ENCODE peak calls at places on chromosome 16, in six cellular contexts. I is IMR-90, F is SK-N-SH, H is K562, T is HepG2, K is GM12878. Q is an unnamed sample.

GRCh38 chr16:83095926-83096692 is 469.3 kb downstream of the CDH13 start:
- DNase-seq in I (peak), F (no peak), K (no peak), H (no peak), T (no peak), Q (no peak)

GRCh38 chr16:52597073-52597771 is 50.3 kb upstream of the TOX3 start:
- DNase-seq in F (no peak), I (no peak), K (no peak), H (no peak), T (no peak), Q (no peak)

GRCh38 chr16:65176603-65177002 is 54.7 kb upstream of the CDH11 start:
- DNase-seq in H (no peak), T (no peak), I (peak), K (no peak), F (no peak), Q (no peak)

GRCh38 chr16:23527961-23528634 is 17.8 kb upstream of the GGA2 start:
- DNase-seq in H (no peak), F (no peak), I (no peak), T (peak), K (no peak), Q (peak)

GRCh38 chr16:74700206-74701040 is at the start of gene MLKL:
- DNase-seq in K (peak), T (peak), I (peak), F (peak), H (peak), Q (peak)

GRCh38 chr16:3503513-3503912 is 2.7 kb downstream of the CLUAP1 start:
- DNase-seq in K (no peak), T (no peak), I (no peak), F (no peak), H (no peak), Q (no peak)

GRCh38 chr16:54194008-54194731 is 92.4 kb downstream of the IRX3 start:
- DNase-seq in F (no peak), T (no peak), K (no peak), I (no peak), H (no peak), Q (no peak)

GRCh38 chr16:68491576-68491950 is 43.3 kb upstream of the SMPD3 start:
- DNase-seq in T (no peak), I (no peak), K (no peak), H (no peak), F (no peak), Q (no peak)

GRCh38 chr16:19696312-19696711 is 21.7 kb downstream of the KNOP1 start:
- DNase-seq in T (no peak), F (no peak), I (peak), H (no peak), K (no peak), Q (peak)

GRCh38 chr16:12899529-12900168 is 1.7 kb upstream of the SHISA9 start:
- DNase-seq in K (no peak), H (no peak), T (no peak), F (no peak), I (no peak), Q (no peak)

GRCh38 chr16:84036982-84037425 is 5.6 kb downstream of the SLC38A8 start:
- DNase-seq in H (no peak), T (no peak), F (no peak), K (no peak), I (no peak), Q (no peak)

GRCh38 chr16:2426941-2427361 is 2.3 kb upstream of the CCNF start:
- DNase-seq in H (no peak), I (no peak), T (no peak), K (no peak), F (no peak), Q (no peak)

GRCh38 chr16:30145692-30146091 is 22.7 kb upstream of the MAPK3 start:
- DNase-seq in H (no peak), F (no peak), K (no peak), T (no peak), I (no peak), Q (no peak)

GRCh38 chr16:87951550-87952538 is 610 bp downstream of the BANP start:
- DNase-seq in K (no peak), H (no peak), F (peak), T (peak), I (no peak), Q (no peak)

GRCh38 chr16:82627811-82628339 is 1.1 kb downstream of the CDH13 start:
- DNase-seq in I (peak), K (no peak), H (no peak), T (no peak), F (no peak), Q (no peak)

GRCh38 chr16:28845173-28846079 is 722 bp downstream of the TUFM start:
- DNase-seq in K (no peak), T (peak), I (peak), H (peak), F (peak), Q (peak)

GRCh38 chr16:87047221-87048037 is 269.8 kb downstream of the C16orf95 start:
- DNase-seq in F (no peak), I (peak), H (no peak), K (no peak), T (no peak), Q (no peak)

GRCh38 chr16:89924925-89925307 is 1.8 kb downstream of the TUBB3 start:
- DNase-seq in K (no peak), I (no peak), F (no peak), T (no peak), H (no peak), Q (no peak)

GRCh38 chr16:53964145-53964544 is 260.2 kb downstream of the FTO start:
- DNase-seq in I (no peak), K (no peak), F (no peak), H (no peak), T (no peak), Q (no peak)

GRCh38 chr16:87416826-87417471 is 24.8 kb downstream of the MAP1LC3B start:
- DNase-seq in T (peak), I (peak), H (no peak), F (peak), K (no peak), Q (peak)

GRCh38 chr16:69851491-69852240 is 89.5 kb downstream of the WWP2 start:
- DNase-seq in H (no peak), T (no peak), I (peak), K (no peak), F (no peak), Q (no peak)

GRCh38 chr16:10938844-10939648 is 3.2 kb downstream of the DEXI start:
- DNase-seq in F (no peak), H (no peak), T (peak), I (no peak), K (no peak), Q (no peak)

GRCh38 chr16:10936585-10936984 is 5.7 kb downstream of the DEXI start:
- DNase-seq in T (no peak), H (no peak), F (no peak), I (no peak), K (no peak), Q (no peak)

GRCh38 chr16:10939649-10940206 is 2.5 kb downstream of the DEXI start:
- DNase-seq in T (no peak), I (no peak), F (no peak), H (no peak), K (no peak), Q (no peak)

GRCh38 chr16:10937068-10937859 is 5.0 kb downstream of the DEXI start:
- DNase-seq in K (no peak), T (no peak), I (no peak), H (no peak), F (no peak), Q (no peak)

DNA sequence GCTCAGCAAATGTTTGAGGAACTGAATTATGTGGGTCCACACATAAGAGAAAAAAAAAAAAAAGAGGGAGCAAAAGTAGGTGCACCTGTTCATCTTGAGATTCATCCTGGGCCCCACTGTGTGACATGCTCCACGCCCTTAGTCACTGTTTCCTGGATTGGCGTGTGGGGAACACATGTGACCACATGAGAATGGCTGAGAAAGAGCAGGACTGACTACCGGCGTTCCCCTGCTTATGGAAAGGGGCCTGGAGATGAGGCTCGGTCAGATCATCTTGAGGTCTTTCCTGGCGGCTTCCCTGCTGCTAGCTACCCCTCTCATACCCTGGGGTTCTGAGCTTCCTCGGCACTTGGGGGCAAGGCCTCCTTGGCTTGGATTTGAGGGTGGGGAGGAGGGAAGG is 3.9 kb downstream of the DEXI start:
- DNase-seq in I (no peak), H (no peak), T (no peak), F (no peak), K (no peak), Q (no peak)
- TF ChIP-seq SMC3 in I (no peak), H (no peak), T (no peak), F (no peak), K (no peak), Q (no peak)

DNA sequence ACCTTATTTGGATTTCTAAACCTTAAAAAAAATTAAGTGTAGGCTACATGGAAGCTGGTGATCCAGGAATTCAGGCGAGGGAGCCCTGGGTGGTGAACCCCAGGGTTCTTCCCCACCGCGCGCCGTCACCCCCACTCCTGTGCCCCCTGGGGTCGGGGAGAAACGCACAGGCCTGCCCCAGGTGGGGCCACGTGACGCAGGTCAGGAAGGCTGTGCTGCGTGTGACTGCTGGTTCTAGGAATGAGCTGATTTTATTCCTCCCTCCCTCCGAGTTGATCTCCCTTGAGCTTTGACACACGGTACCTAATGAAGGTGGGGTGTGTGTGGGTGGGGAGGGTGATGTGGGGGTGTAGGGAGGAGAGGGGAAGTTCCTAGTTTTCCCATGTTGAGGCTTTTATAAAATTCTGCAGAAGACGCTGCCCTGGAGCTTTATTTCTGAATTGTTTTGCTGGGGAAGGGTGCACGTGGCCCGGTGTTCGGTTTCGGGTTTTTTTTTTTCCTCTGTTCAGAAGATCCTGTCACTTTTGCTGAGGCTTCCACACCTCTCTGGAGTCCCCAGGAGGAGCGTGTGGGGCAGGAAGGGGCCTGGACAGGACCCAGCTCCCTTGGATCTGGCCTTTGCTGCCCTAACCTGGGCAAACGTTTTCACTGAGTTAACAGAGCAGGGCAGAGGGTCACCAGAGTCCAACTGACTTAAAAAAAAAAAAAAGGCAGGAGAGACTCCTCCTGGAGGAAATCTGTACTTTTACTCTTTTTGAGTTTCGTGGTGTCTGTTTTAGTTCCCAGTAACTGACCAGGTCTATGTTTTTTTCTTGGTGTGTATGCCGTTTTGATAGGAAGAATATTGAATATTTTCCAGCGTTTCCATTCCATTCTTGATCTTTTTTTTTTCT is 55.8 kb upstream of the GSE1 start:
- DNase-seq in H (peak), T (peak), K (no peak), I (no peak), F (peak), Q (peak)
- TF ChIP-seq SMC3 in H (peak), T (peak), K (no peak), I (no peak), F (no peak), Q (peak)

GRCh38 chr16:81214745-81215166 is 23.7 kb upstream of the BCO1 start:
- DNase-seq in K (no peak), I (peak), F (no peak), H (peak), T (peak), Q (peak)
- TF ChIP-seq SMC3 in K (no peak), I (peak), F (no peak), H (peak), T (peak), Q (peak)

GRCh38 chr16:76162046-76162445 is 115.2 kb upstream of the CNTNAP4 start:
- DNase-seq in F (no peak), K (no peak), I (no peak), T (no peak), H (no peak), Q (no peak)
- TF ChIP-seq SMC3 in F (no peak), K (no peak), I (no peak), T (no peak), H (no peak), Q (no peak)

GRCh38 chr16:677306-678190 is 2.1 kb downstream of the RHBDL1 start:
- DNase-seq in I (no peak), T (no peak), H (no peak), K (no peak), F (no peak), Q (no peak)
- TF ChIP-seq SMC3 in I (no peak), T (no peak), H (no peak), K (no peak), F (no peak), Q (no peak)

GRCh38 chr16:61900482-61900881 is 135.8 kb downstream of the CDH8 start:
- DNase-seq in H (no peak), I (no peak), T (no peak), F (no peak), K (no peak), Q (no peak)

GRCh38 chr16:61892531-61892930 is 143.7 kb downstream of the CDH8 start:
- DNase-seq in H (no peak), I (no peak), F (no peak), K (no peak), T (no peak), Q (no peak)

GRCh38 chr16:61901689-61902088 is 134.5 kb downstream of the CDH8 start:
- DNase-seq in H (no peak), T (no peak), F (no peak), K (no peak), I (no peak), Q (no peak)

DNA sequence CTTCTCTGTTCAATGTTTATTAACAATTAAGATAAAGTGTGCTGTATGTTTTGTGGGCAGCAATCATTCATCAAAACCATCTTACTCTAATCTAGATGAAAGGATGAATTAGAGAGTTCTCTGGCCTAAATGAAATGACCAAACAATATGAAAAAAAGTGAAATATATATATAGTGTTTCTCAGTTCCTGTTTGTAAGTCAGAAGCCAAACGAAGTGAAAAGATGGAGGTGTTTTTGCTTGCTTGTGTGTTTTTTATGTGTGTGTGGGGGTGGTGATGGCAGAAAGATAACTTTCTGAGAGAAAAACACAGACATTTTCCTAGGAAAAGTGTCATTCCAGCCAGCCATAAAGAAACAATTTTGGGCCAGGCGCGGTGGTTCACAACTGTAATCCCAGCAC is 138.6 kb downstream of the CDH8 start:
- DNase-seq in H (no peak), F (no peak), T (no peak), I (no peak), K (no peak), Q (no peak)
- TF ChIP-seq SMC3 in H (no peak), F (no peak), T (no peak), I (no peak), K (no peak), Q (no peak)

DNA sequence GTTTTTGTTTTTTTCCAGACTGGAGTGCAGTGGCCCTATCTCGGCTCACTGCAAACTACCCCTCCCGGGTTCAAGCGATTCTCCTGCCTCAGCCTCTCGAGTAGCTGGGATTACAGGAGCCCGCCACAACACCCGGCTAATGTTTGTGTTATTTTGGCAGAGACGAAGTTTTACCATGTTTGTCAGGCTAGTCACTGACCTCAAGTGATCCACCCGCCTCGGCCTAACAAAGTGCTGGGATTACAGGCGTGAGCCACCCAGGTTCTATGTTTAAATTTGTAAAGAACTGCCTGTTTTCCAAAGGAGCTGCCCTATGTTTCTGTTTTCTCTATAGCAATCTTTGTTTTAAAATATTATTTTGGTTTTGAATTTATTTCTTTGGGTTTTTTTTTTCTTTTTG is 13.8 kb upstream of the C16orf87 start:
- DNase-seq in H (no peak), F (no peak), I (peak), T (no peak), K (no peak), Q (no peak)
- TF ChIP-seq SMC3 in H (no peak), F (no peak), I (no peak), T (no peak), K (no peak), Q (no peak)

GRCh38 chr16:57757883-57758282 is 22.3 kb downstream of the KATNB1 start:
- DNase-seq in I (no peak), T (no peak), H (no peak), K (no peak), F (no peak), Q (no peak)
- TF ChIP-seq SMC3 in I (no peak), T (no peak), H (no peak), K (no peak), F (no peak), Q (no peak)

Q was measured in A549.